ENCODE peak calls at places on chromosomes 5 and 9, in six cellular contexts. A is HepG2, B is GM12892, K is K562, T is H1, N is GM12878. W is an unnamed sample.

GRCh38 chr9:100573655-100574260 is 4.1 kb upstream of the CAVIN4 start:
- DNase-seq in A (no peak), B (no peak), K (no peak), T (no peak), N (no peak), W (no peak)

GRCh38 chr9:92455217-92455616 is 27.1 kb downstream of the ASPN start:
- DNase-seq in A (peak), B (no peak), K (no peak), T (no peak), N (no peak), W (no peak)

GRCh38 chr9:3007331-3007730 is 163.4 kb upstream of the PUM3 start:
- DNase-seq in A (no peak), B (no peak), K (no peak), T (no peak), N (no peak), W (no peak)

GRCh38 chr9:126440042-126440441 is 113.4 kb downstream of the MVB12B start:
- DNase-seq in A (no peak), B (no peak), K (no peak), T (no peak), N (no peak), W (no peak)

GRCh38 chr9:79719989-79720388 is 148.2 kb downstream of the TLE4 start:
- DNase-seq in A (no peak), B (no peak), K (no peak), T (no peak), N (no peak), W (no peak)

GRCh38 chr9:89078421-89078820 is 87.2 kb downstream of the S1PR3 start:
- DNase-seq in A (no peak), B (no peak), K (no peak), T (no peak), N (no peak), W (no peak)

GRCh38 chr5:110840347-110840960 is 101.6 kb downstream of the SLC25A46 start:
- DNase-seq in A (no peak), B (no peak), K (no peak), T (no peak), N (no peak), W (no peak)

GRCh38 chr5:19334278-19334677 is 653.7 kb downstream of the CDH18 start:
- DNase-seq in A (no peak), B (no peak), K (no peak), T (no peak), N (no peak), W (no peak)

GRCh38 chr9:36572515-36573418 is at the start of gene MELK:
- DNase-seq in A (peak), B (peak), K (peak), T (peak), N (no peak), W (peak)

GRCh38 chr9:93116049-93116961 is 17.7 kb downstream of the NINJ1 start:
- DNase-seq in A (peak), B (no peak), K (no peak), T (no peak), N (no peak), W (no peak)

GRCh38 chr9:27088981-27089380 is 20.0 kb upstream of the TEK start:
- DNase-seq in A (no peak), B (no peak), K (no peak), T (no peak), N (no peak), W (no peak)

GRCh38 chr9:21078702-21079101 is 960 bp upstream of the IFNB1 start:
- DNase-seq in A (no peak), B (no peak), K (no peak), T (no peak), N (no peak), W (no peak)

GRCh38 chr9:137865581-137866145 is 11.9 kb upstream of the CACNA1B start:
- DNase-seq in A (no peak), B (no peak), K (peak), T (no peak), N (no peak), W (no peak)

GRCh38 chr5:94908889-94909480 is 290.5 kb downstream of the SLF1 start:
- DNase-seq in A (peak), B (no peak), K (peak), T (no peak), N (no peak), W (no peak)

GRCh38 chr5:115424030-115424429 is 120.5 kb downstream of the FEM1C start:
- DNase-seq in A (no peak), B (no peak), K (no peak), T (no peak), N (no peak), W (no peak)

GRCh38 chr5:144864113-144864512 is 693.4 kb downstream of the KCTD16 start:
- DNase-seq in A (no peak), B (no peak), K (no peak), T (no peak), N (no peak), W (no peak)

GRCh38 chr9:77929942-77930341 is 101.7 kb downstream of the GNAQ start:
- DNase-seq in A (no peak), B (no peak), K (no peak), T (no peak), N (no peak), W (no peak)

GRCh38 chr5:61631438-61631941 is 299.4 kb downstream of the ZSWIM6 start:
- DNase-seq in A (no peak), B (no peak), K (no peak), T (no peak), N (no peak), W (no peak)

GRCh38 chr5:15496886-15497285 is 3.1 kb upstream of the FBXL7 start:
- DNase-seq in A (no peak), B (no peak), K (no peak), T (no peak), N (no peak), W (no peak)

GRCh38 chr5:171242521-171242920 is 66.5 kb upstream of the TLX3 start:
- DNase-seq in A (no peak), B (no peak), K (no peak), T (no peak), N (no peak), W (no peak)

GRCh38 chr5:169430676-169431075 is 129.7 kb upstream of the SLIT3 start:
- DNase-seq in A (no peak), B (no peak), K (no peak), T (no peak), N (no peak), W (no peak)

GRCh38 chr5:177023247-177023703 is 779 bp downstream of the ZNF346 start:
- DNase-seq in A (peak), B (peak), K (peak), T (no peak), N (no peak), W (no peak)

GRCh38 chr5:164663223-164663989 is 1158.0 kb downstream of the MAT2B start:
- DNase-seq in A (no peak), B (no peak), K (no peak), T (no peak), N (no peak), W (no peak)

GRCh38 chr9:69325409-69326212 is 596 bp downstream of the ENTREP1 start:
- DNase-seq in A (no peak), B (peak), K (no peak), T (peak), N (no peak), W (no peak)

GRCh38 chr5:56700711-56701110 is 114.6 kb upstream of the MAP3K1 start:
- DNase-seq in A (no peak), B (no peak), K (no peak), T (no peak), N (no peak), W (no peak)

GRCh38 chr9:17723656-17724055 is 144.8 kb downstream of the SH3GL2 start:
- DNase-seq in A (no peak), B (no peak), K (no peak), T (no peak), N (no peak), W (no peak)

GRCh38 chr5:134079748-134080581 is 34.5 kb upstream of the TCF7 start:
- DNase-seq in A (no peak), B (no peak), K (no peak), T (no peak), N (no peak), W (no peak)

GRCh38 chr9:88202321-88202720 is 64.0 kb upstream of the SPATA31C2 start:
- DNase-seq in A (no peak), B (no peak), K (no peak), T (no peak), N (no peak), W (no peak)

GRCh38 chr9:87245271-87245670 is 252.4 kb upstream of the DAPK1 start:
- DNase-seq in A (no peak), B (no peak), K (no peak), T (no peak), N (no peak), W (no peak)

GRCh38 chr5:144307726-144308125 is 137.1 kb downstream of the KCTD16 start:
- DNase-seq in A (no peak), B (no peak), K (no peak), T (no peak), N (no peak), W (no peak)

GRCh38 chr9:37645903-37646506 is 4.7 kb upstream of the FRMPD1 start:
- DNase-seq in A (no peak), B (no peak), K (no peak), T (no peak), N (no peak), W (no peak)

GRCh38 chr9:37653385-37653784 is 2.6 kb downstream of the FRMPD1 start:
- DNase-seq in A (no peak), B (no peak), K (no peak), T (no peak), N (no peak), W (no peak)

GRCh38 chr9:37650299-37650872 is 368 bp upstream of the FRMPD1 start:
- DNase-seq in A (no peak), B (no peak), K (peak), T (no peak), N (no peak), W (no peak)

GRCh38 chr9:37656936-37657335 is 6.2 kb downstream of the FRMPD1 start:
- DNase-seq in A (no peak), B (no peak), K (no peak), T (no peak), N (no peak), W (no peak)

GRCh38 chr9:37650873-37651768 is at the start of gene FRMPD1:
- DNase-seq in A (peak), B (peak), K (no peak), T (peak), N (no peak), W (peak)
- TF ChIP-seq TAF1 in A (no peak), B (no peak), K (no peak), T (no peak), N (no peak), W (no peak)

GRCh38 chr5:179804599-179804947 is 2.1 kb downstream of the MGAT4B start:
- DNase-seq in A (no peak), B (no peak), K (no peak), T (no peak), N (no peak), W (no peak)

GRCh38 chr5:179805529-179806249 is 977 bp downstream of the MGAT4B start:
- DNase-seq in A (no peak), B (peak), K (peak), T (no peak), N (no peak), W (peak)

GRCh38 chr5:179806250-179807045 is at the start of gene MGAT4B:
- DNase-seq in A (no peak), B (peak), K (peak), T (peak), N (no peak), W (peak)

GRCh38 chr5:179803651-179804598 is 2.7 kb downstream of the MGAT4B start:
- DNase-seq in A (peak), B (no peak), K (peak), T (peak), N (no peak), W (no peak)

DNA sequence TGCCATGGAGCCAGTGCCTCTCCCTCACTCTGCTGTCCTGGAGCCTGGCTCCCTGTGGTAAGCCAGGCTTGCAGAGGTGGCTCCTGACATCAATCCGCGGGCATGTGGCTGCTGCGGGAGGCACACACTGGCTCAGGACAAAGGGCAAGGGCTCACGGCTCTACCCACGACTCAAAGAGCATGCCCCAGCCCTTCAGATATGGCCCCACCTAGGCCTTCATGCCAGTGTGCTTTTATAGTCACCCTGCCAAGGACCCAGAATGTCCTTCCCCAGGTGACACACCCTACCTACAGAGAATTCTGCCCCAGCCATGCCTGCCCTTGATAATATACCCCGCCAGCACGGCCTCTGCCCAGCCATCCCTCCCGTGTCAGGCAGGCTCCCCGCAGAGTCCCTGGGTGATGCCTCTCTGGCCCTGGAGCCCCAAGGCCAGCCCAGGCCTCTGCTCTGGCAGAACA is 1.6 kb downstream of the MGAT4B start:
- DNase-seq in A (no peak), B (no peak), K (no peak), T (no peak), N (no peak), W (no peak)
- TF ChIP-seq POLR2A in A (no peak), B (no peak), K (no peak), T (no peak), N (no peak), W (no peak)

DNA sequence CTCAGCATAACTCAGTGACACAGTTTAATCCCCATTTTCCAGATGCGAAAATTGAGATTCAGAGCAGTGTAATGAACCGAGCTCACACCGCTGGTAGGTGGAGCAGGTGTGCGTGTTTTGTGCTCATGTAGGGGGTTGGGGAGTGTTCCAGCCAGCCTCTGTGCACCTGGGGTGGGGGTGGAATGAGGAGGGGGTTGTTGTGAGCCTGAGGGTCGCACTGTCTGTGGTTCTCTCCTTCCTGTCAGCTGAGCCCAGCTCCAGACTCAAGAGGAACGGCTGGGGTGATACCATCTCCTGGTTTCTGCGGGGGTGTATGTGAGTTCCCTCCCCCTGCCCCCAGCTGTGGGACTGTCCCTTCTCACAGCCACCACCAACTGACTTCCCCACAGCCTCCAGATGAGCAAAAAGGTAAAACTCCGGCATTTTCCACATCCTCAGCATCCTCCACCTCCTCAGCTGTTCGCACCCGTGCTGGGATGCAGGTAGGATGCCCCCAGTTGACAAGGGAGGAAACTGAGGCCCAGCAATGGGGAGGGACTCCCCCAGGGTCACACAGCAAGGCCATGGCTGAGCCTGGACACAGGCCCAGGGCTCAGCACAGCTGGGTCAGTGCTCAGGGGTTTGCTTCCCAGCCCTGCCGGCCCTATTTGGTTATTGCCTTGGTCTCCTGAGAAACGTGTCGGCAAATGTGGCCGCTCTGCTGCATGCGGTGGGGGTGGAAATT is 2.1 kb downstream of the SH2D3C start:
- DNase-seq in A (no peak), B (peak), K (peak), T (peak), N (no peak), W (peak)
- TF ChIP-seq TAF1 in A (no peak), B (no peak), K (peak), T (no peak), N (peak), W (peak)

GRCh38 chr5:124643306-124643705 is 103.1 kb downstream of the ZNF608 start:
- DNase-seq in A (no peak), B (no peak), K (no peak), T (no peak), N (no peak), W (no peak)
- TF ChIP-seq POLR2A in A (no peak), B (no peak), K (no peak), T (no peak), N (no peak), W (no peak)

GRCh38 chr9:74499770-74500583 is 2.8 kb downstream of the RORB start:
- DNase-seq in A (no peak), B (no peak), K (no peak), T (peak), N (no peak), W (no peak)
- TF ChIP-seq TAF1 in A (no peak), B (no peak), K (no peak), T (no peak), N (no peak), W (no peak)

GRCh38 chr9:4984571-4985375 is at the start of gene JAK2:
- DNase-seq in A (peak), B (peak), K (peak), T (peak), N (peak), W (peak)
- TF ChIP-seq POLR2A in A (peak), B (peak), K (peak), T (peak), N (peak), W (peak)

W was measured in GM12891.